ENCODE peak calls at places on chromosome 19, in four cellular contexts. H, G, I and Y are unnamed samples.

GRCh38 chr19:56314018-56314583 is 538 bp downstream of the ZSCAN5A start:
- DNase-seq in H (no peak), G (no peak), I (no peak), Y (no peak)

GRCh38 chr19:9961103-9961502 is 24.8 kb upstream of the OLFM2 start:
- DNase-seq in H (no peak), G (no peak), I (no peak), Y (no peak)

GRCh38 chr19:41939861-41940442 is 11.7 kb upstream of the ERFL start:
- DNase-seq in H (no peak), G (peak; percentile 78), I (no peak), Y (peak; percentile 21)

GRCh38 chr19:4326837-4327251 is 11.8 kb downstream of the STAP2 start:
- DNase-seq in H (no peak), G (no peak), I (no peak), Y (no peak)

GRCh38 chr19:41774515-41774980 is 19.2 kb downstream of the CEACAM6 start:
- DNase-seq in H (no peak), G (peak; percentile 88), I (no peak), Y (no peak)

GRCh38 chr19:29512748-29513147 is 13.0 kb upstream of the VSTM2B start:
- DNase-seq in H (no peak), G (no peak), I (no peak), Y (no peak)

GRCh38 chr19:53873451-53874383 is 6.0 kb downstream of the MYADM start:
- DNase-seq in H (no peak), G (no peak), I (no peak), Y (no peak)

GRCh38 chr19:19860756-19861390 is 4.8 kb upstream of the ZNF253 start:
- DNase-seq in H (no peak), G (peak; percentile 73), I (no peak), Y (peak; percentile 88)

GRCh38 chr19:6791237-6791636 is 18.7 kb downstream of the VAV1 start:
- DNase-seq in H (no peak), G (no peak), I (no peak), Y (no peak)

GRCh38 chr19:15775249-15775648 is 12.2 kb upstream of the OR10H5 start:
- DNase-seq in H (no peak), G (no peak), I (no peak), Y (no peak)

GRCh38 chr19:18414504-18415176 is 4.6 kb upstream of the SSBP4 start:
- DNase-seq in H (no peak), G (peak; percentile 75), I (peak; percentile 55), Y (no peak)

GRCh38 chr19:4909172-4909896 is at the start of gene UHRF1:
- DNase-seq in H (no peak), G (no peak), I (no peak), Y (no peak)

GRCh38 chr19:13077233-13077632 is 25.4 kb downstream of the LYL1 start:
- DNase-seq in H (no peak), G (no peak), I (no peak), Y (no peak)

GRCh38 chr19:44839272-44839671 is 6.8 kb upstream of the NECTIN2 start:
- DNase-seq in H (no peak), G (no peak), I (no peak), Y (no peak)

GRCh38 chr19:57830071-57830602 is at the start of gene ZNF587B:
- DNase-seq in H (peak; percentile 91), G (peak; percentile 79), I (peak; percentile 63), Y (peak; percentile 83)

GRCh38 chr19:46985532-46986415 is 33.9 kb upstream of the NPAS1 start:
- DNase-seq in H (no peak), G (peak; percentile 65), I (no peak), Y (no peak)

GRCh38 chr19:35030257-35031071 is at the start of gene SCN1B:
- DNase-seq in H (peak; percentile 92), G (peak; percentile 59), I (peak; percentile 70), Y (peak; percentile 42)
- H3K4me3 ChIP-seq in H (peak within 1 kb of the TSS; percentile 48), G (peak within 1 kb of the TSS; percentile 30), I (peak within 1 kb of the TSS; percentile 58), Y (peak within 1 kb of the TSS; percentile 61)

GRCh38 chr19:49019242-49019932 is 2.5 kb upstream of the LHB start:
- DNase-seq in H (peak; percentile 93), G (peak; percentile 89), I (peak; percentile 64), Y (peak; percentile 66)

GRCh38 chr19:49016067-49016839 is 638 bp downstream of the LHB start:
- DNase-seq in H (no peak), G (no peak), I (no peak), Y (no peak)

GRCh38 chr19:49014870-49015255 is 2.0 kb downstream of the LHB start:
- DNase-seq in H (no peak), G (no peak), I (no peak), Y (no peak)

GRCh38 chr19:49017666-49018351 is 918 bp upstream of the LHB start:
- DNase-seq in H (no peak), G (peak; percentile 84), I (peak; percentile 41), Y (peak; percentile 30)

DNA sequence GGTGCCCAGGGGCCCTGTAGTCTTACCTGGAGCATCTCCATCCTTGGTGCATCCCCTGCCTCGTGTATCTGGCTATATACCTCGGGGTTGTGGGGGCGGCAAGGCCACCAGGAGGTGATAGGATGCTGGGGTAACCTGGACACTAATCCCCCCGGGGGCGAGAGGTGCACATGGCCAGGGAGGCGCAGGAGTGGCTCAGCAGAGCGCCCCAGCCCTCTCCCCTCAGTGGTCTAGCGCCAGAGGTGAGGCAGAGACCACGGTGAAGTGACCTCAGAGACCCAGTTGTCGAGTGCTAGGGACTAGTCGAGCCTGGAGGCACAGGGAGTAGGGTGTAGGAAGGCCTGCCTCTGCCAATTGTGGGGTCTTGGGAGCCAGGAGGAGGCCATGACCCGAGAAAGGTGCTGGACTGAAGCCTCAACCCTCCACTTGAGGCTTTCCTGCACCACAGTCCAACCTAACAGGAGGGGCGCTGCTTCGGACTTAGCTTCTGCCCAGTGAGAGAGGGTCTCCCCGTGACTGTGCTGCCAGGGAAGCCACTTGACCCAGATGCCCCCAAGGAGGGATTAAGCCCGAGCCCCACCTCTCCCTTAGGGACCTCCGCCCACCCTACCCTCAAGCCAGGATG is at the start of gene LHB:
- DNase-seq in H (no peak), G (no peak), I (no peak), Y (no peak)
- TF ChIP-seq POLR2A in H (no peak), G (no peak), I (no peak), Y (no peak)

GRCh38 chr19:1275976-1276619 is 768 bp downstream of the FAM174C start:
- DNase-seq in H (peak; percentile 94), G (no peak), I (no peak), Y (no peak)
- H3K4me3 ChIP-seq in H (peak overlapping the region; percentile 47), G (peak overlapping the region; percentile 64), I (peak overlapping the region; percentile 71), Y (peak overlapping the region; percentile 71)

GRCh38 chr19:17294051-17294891 is 9.0 kb downstream of the ABHD8 start:
- DNase-seq in H (no peak), G (peak; percentile 65), I (no peak), Y (peak; percentile 68)

GRCh38 chr19:17289489-17289888 is 7.8 kb downstream of the ANKLE1 start:
- DNase-seq in H (no peak), G (peak; percentile 75), I (peak; percentile 65), Y (peak; percentile 82)

GRCh38 chr19:17293605-17294004 is 9.6 kb downstream of the ABHD8 start:
- DNase-seq in H (no peak), G (no peak), I (no peak), Y (no peak)

GRCh38 chr19:17296278-17296677 is 6.9 kb downstream of the ABHD8 start:
- DNase-seq in H (no peak), G (no peak), I (no peak), Y (no peak)

GRCh38 chr19:17292301-17293074 is 10.7 kb downstream of the ABHD8 start:
- DNase-seq in H (peak; percentile 93), G (peak; percentile 89), I (peak; percentile 73), Y (peak; percentile 53)
- TF ChIP-seq POLR2A in H (no peak), G (no peak), I (no peak), Y (no peak)

GRCh38 chr19:37931941-37932655 is 25.1 kb downstream of the SIPA1L3 start:
- DNase-seq in H (peak; percentile 92), G (peak; percentile 89), I (peak; percentile 18), Y (peak; percentile 46)
- H3K4me3 ChIP-seq in H (no peak overlapping the region), G (peak overlapping the region; percentile 9), I (no peak overlapping the region), Y (no peak overlapping the region)